ENCODE peak calls at places on chromosomes 16 and 17, in eight cellular contexts. One of them, this sample, is unnamed.

GRCh38 chr16:48369765-48370164 is 15.4 kb downstream of the SIAH1 start:
- DNase-seq in A549: no peak
- DNase-seq in iPS DF 6.9: no peak
- DNase-seq in cardiac fibroblast: no peak
- DNase-seq in astrocyte: no peak
- DNase-seq in adipocyte: no peak
- DNase-seq in BJ: no peak
- DNase-seq in K562: no peak
- DNase-seq in this sample: no peak

GRCh38 chr16:68496689-68497088 is 42.4 kb upstream of the ZFP90 start:
- DNase-seq in A549: no peak
- DNase-seq in iPS DF 6.9: no peak
- DNase-seq in cardiac fibroblast: no peak
- DNase-seq in astrocyte: no peak
- DNase-seq in adipocyte: no peak
- DNase-seq in BJ: no peak
- DNase-seq in K562: no peak
- DNase-seq in this sample: no peak

GRCh38 chr17:64779344-64780095 is 117.4 kb upstream of the SMURF2 start:
- DNase-seq in A549: no peak
- DNase-seq in iPS DF 6.9: no peak
- DNase-seq in cardiac fibroblast: no peak
- DNase-seq in astrocyte: no peak
- DNase-seq in adipocyte: no peak
- DNase-seq in BJ: no peak
- DNase-seq in K562: no peak
- DNase-seq in this sample: no peak

GRCh38 chr16:600781-601180 is 10.9 kb downstream of the RAB40C start:
- DNase-seq in A549: no peak
- DNase-seq in iPS DF 6.9: no peak
- DNase-seq in cardiac fibroblast: peak
- DNase-seq in astrocyte: no peak
- DNase-seq in adipocyte: peak
- DNase-seq in BJ: no peak
- DNase-seq in K562: no peak
- DNase-seq in this sample: no peak

GRCh38 chr16:67760831-67761230 is 41.7 kb upstream of the GFOD2 start:
- DNase-seq in A549: no peak
- DNase-seq in iPS DF 6.9: no peak
- DNase-seq in cardiac fibroblast: no peak
- DNase-seq in astrocyte: no peak
- DNase-seq in adipocyte: no peak
- DNase-seq in BJ: no peak
- DNase-seq in K562: no peak
- DNase-seq in this sample: no peak

GRCh38 chr16:4684763-4685162 is 8.6 kb upstream of the NUDT16L1 start:
- DNase-seq in A549: no peak
- DNase-seq in iPS DF 6.9: no peak
- DNase-seq in cardiac fibroblast: no peak
- DNase-seq in astrocyte: no peak
- DNase-seq in adipocyte: no peak
- DNase-seq in BJ: no peak
- DNase-seq in K562: no peak
- DNase-seq in this sample: no peak

GRCh38 chr17:28394717-28395116 is 11.3 kb downstream of the SLC46A1 start:
- DNase-seq in A549: no peak
- DNase-seq in iPS DF 6.9: no peak
- DNase-seq in cardiac fibroblast: peak
- DNase-seq in astrocyte: peak
- DNase-seq in adipocyte: peak
- DNase-seq in BJ: no peak
- DNase-seq in K562: no peak
- DNase-seq in this sample: peak

GRCh38 chr16:46620265-46621005 is 744 bp downstream of the SHCBP1 start:
- DNase-seq in A549: peak
- DNase-seq in iPS DF 6.9: no peak
- DNase-seq in cardiac fibroblast: peak
- DNase-seq in astrocyte: no peak
- DNase-seq in adipocyte: peak
- DNase-seq in BJ: no peak
- DNase-seq in K562: peak
- DNase-seq in this sample: no peak

GRCh38 chr16:5557966-5558365 is 460.4 kb upstream of the EEF2KMT start:
- DNase-seq in A549: no peak
- DNase-seq in iPS DF 6.9: no peak
- DNase-seq in cardiac fibroblast: no peak
- DNase-seq in astrocyte: no peak
- DNase-seq in adipocyte: no peak
- DNase-seq in BJ: no peak
- DNase-seq in K562: no peak
- DNase-seq in this sample: no peak

GRCh38 chr16:81198635-81199034 is 39.9 kb upstream of the BCO1 start:
- DNase-seq in A549: peak
- DNase-seq in iPS DF 6.9: no peak
- DNase-seq in cardiac fibroblast: peak
- DNase-seq in astrocyte: no peak
- DNase-seq in adipocyte: no peak
- DNase-seq in BJ: no peak
- DNase-seq in K562: peak
- DNase-seq in this sample: no peak

GRCh38 chr17:80219013-80219776 is 938 bp downstream of the SGSH start:
- DNase-seq in A549: peak
- DNase-seq in iPS DF 6.9: no peak
- DNase-seq in cardiac fibroblast: peak
- DNase-seq in astrocyte: peak
- DNase-seq in adipocyte: peak
- DNase-seq in BJ: peak
- DNase-seq in K562: peak
- DNase-seq in this sample: peak

GRCh38 chr17:20955437-20956323 is 87.1 kb downstream of the USP22 start:
- DNase-seq in A549: no peak
- DNase-seq in iPS DF 6.9: no peak
- DNase-seq in cardiac fibroblast: peak
- DNase-seq in astrocyte: peak
- DNase-seq in adipocyte: peak
- DNase-seq in BJ: peak
- DNase-seq in K562: no peak
- DNase-seq in this sample: no peak

GRCh38 chr17:19646788-19647696 is 1.5 kb upstream of the ALDH3A2 start:
- DNase-seq in A549: peak
- DNase-seq in iPS DF 6.9: no peak
- DNase-seq in cardiac fibroblast: peak
- DNase-seq in astrocyte: no peak
- DNase-seq in adipocyte: peak
- DNase-seq in BJ: no peak
- DNase-seq in K562: no peak
- DNase-seq in this sample: peak

GRCh38 chr16:9119795-9120194 is 28.4 kb downstream of the HAPSTR1 start:
- DNase-seq in A549: peak
- DNase-seq in iPS DF 6.9: no peak
- DNase-seq in cardiac fibroblast: peak
- DNase-seq in astrocyte: peak
- DNase-seq in adipocyte: peak
- DNase-seq in BJ: peak
- DNase-seq in K562: no peak
- DNase-seq in this sample: peak

GRCh38 chr16:86970726-86971125 is 346.5 kb downstream of the C16orf95 start:
- DNase-seq in A549: no peak
- DNase-seq in iPS DF 6.9: no peak
- DNase-seq in cardiac fibroblast: no peak
- DNase-seq in astrocyte: no peak
- DNase-seq in adipocyte: no peak
- DNase-seq in BJ: no peak
- DNase-seq in K562: no peak
- DNase-seq in this sample: no peak

GRCh38 chr16:54926166-54926838 is 4.4 kb upstream of the IRX5 start:
- DNase-seq in A549: no peak
- DNase-seq in iPS DF 6.9: no peak
- DNase-seq in cardiac fibroblast: peak
- DNase-seq in astrocyte: peak
- DNase-seq in adipocyte: peak
- DNase-seq in BJ: no peak
- DNase-seq in K562: no peak
- DNase-seq in this sample: peak

GRCh38 chr17:933168-934083 is 46.1 kb downstream of the NXN start:
- DNase-seq in A549: peak
- DNase-seq in iPS DF 6.9: no peak
- DNase-seq in cardiac fibroblast: peak
- DNase-seq in astrocyte: peak
- DNase-seq in adipocyte: peak
- DNase-seq in BJ: peak
- DNase-seq in K562: peak
- DNase-seq in this sample: peak

GRCh38 chr17:17824119-17824779 is 12.5 kb downstream of the SREBF1 start:
- DNase-seq in A549: peak
- DNase-seq in iPS DF 6.9: no peak
- DNase-seq in cardiac fibroblast: no peak
- DNase-seq in astrocyte: no peak
- DNase-seq in adipocyte: no peak
- DNase-seq in BJ: no peak
- DNase-seq in K562: no peak
- DNase-seq in this sample: no peak

GRCh38 chr16:70790815-70791214 is 10.1 kb downstream of the VAC14 start:
- DNase-seq in A549: no peak
- DNase-seq in iPS DF 6.9: no peak
- DNase-seq in cardiac fibroblast: no peak
- DNase-seq in astrocyte: no peak
- DNase-seq in adipocyte: no peak
- DNase-seq in BJ: no peak
- DNase-seq in K562: no peak
- DNase-seq in this sample: no peak

GRCh38 chr17:29592850-29593545 is at the start of gene ANKRD13B:
- DNase-seq in A549: peak
- DNase-seq in iPS DF 6.9: no peak
- DNase-seq in cardiac fibroblast: no peak
- DNase-seq in astrocyte: no peak
- DNase-seq in adipocyte: peak
- DNase-seq in BJ: no peak
- DNase-seq in K562: peak
- DNase-seq in this sample: no peak

GRCh38 chr17:41013181-41013580 is 4.3 kb upstream of the KRTAP3-1 start:
- DNase-seq in A549: no peak
- DNase-seq in iPS DF 6.9: no peak
- DNase-seq in cardiac fibroblast: peak
- DNase-seq in astrocyte: no peak
- DNase-seq in adipocyte: no peak
- DNase-seq in BJ: peak
- DNase-seq in K562: no peak
- DNase-seq in this sample: peak

GRCh38 chr17:13204607-13205237 is 186.9 kb upstream of the ELAC2 start:
- DNase-seq in A549: no peak
- DNase-seq in iPS DF 6.9: no peak
- DNase-seq in cardiac fibroblast: no peak
- DNase-seq in astrocyte: peak
- DNase-seq in adipocyte: no peak
- DNase-seq in BJ: no peak
- DNase-seq in K562: no peak
- DNase-seq in this sample: peak

GRCh38 chr16:29730649-29731048 is 15.1 kb downstream of the C16orf54 start:
- DNase-seq in A549: no peak
- DNase-seq in iPS DF 6.9: no peak
- DNase-seq in cardiac fibroblast: no peak
- DNase-seq in astrocyte: no peak
- DNase-seq in adipocyte: no peak
- DNase-seq in BJ: no peak
- DNase-seq in K562: no peak
- DNase-seq in this sample: no peak
- H3K4me3 ChIP-seq in A549: no peak
- H3K4me3 ChIP-seq in iPS DF 6.9: no peak
- H3K4me3 ChIP-seq in cardiac fibroblast: no peak
- H3K4me3 ChIP-seq in astrocyte: no peak
- H3K4me3 ChIP-seq in adipocyte: no peak
- H3K4me3 ChIP-seq in BJ: no peak
- H3K4me3 ChIP-seq in K562: no peak
- H3K4me3 ChIP-seq in this sample: no peak

DNA sequence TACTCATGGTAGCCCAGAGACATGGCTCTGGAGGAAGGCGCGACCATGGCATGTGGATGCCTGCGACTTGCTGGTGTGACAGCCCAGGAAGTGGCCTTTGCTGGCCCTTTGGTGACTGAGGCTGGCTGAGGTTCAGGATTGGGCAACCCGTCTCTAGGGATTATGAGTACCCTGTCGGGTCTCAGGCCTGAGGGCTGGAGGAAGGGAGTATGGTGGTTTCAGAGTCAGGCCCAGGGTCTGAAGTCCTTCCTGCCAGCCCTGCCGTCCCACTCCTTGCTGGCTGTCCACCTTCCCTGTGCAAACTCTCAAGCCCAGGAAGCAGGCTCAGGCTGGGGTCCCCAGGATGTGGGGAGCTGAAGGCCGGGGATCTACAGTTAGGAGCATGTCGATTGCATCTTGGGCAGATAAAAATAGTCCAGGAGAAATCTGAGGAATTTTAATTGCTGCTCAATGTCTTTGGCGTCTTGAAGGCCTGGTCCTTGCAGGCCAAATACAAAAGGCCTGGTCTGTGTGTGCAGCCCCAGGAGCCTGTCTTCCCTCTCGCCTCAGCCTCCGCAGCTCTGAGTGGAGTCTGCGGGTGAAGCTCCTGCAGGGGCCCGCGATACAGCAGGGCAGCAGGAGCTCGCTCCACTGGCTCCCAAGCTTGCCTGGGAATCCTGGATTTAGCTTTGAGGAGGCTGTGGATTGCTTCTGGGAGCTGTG is 52.5 kb downstream of the NKD1 start:
- DNase-seq in A549: no peak
- DNase-seq in iPS DF 6.9: no peak
- DNase-seq in cardiac fibroblast: no peak
- DNase-seq in astrocyte: no peak
- DNase-seq in adipocyte: no peak
- DNase-seq in BJ: no peak
- DNase-seq in K562: no peak
- DNase-seq in this sample: peak
- H3K4me3 ChIP-seq in A549: no peak
- H3K4me3 ChIP-seq in iPS DF 6.9: no peak
- H3K4me3 ChIP-seq in cardiac fibroblast: no peak
- H3K4me3 ChIP-seq in astrocyte: no peak
- H3K4me3 ChIP-seq in adipocyte: no peak
- H3K4me3 ChIP-seq in BJ: no peak
- H3K4me3 ChIP-seq in K562: no peak
- H3K4me3 ChIP-seq in this sample: no peak

GRCh38 chr17:8963017-8963416 is 2.5 kb downstream of the PIK3R5 start:
- DNase-seq in A549: no peak
- DNase-seq in iPS DF 6.9: no peak
- DNase-seq in cardiac fibroblast: no peak
- DNase-seq in astrocyte: no peak
- DNase-seq in adipocyte: no peak
- DNase-seq in BJ: no peak
- DNase-seq in K562: no peak
- DNase-seq in this sample: no peak
- H3K4me3 ChIP-seq in A549: no peak
- H3K4me3 ChIP-seq in iPS DF 6.9: no peak
- H3K4me3 ChIP-seq in cardiac fibroblast: no peak
- H3K4me3 ChIP-seq in astrocyte: no peak
- H3K4me3 ChIP-seq in adipocyte: no peak
- H3K4me3 ChIP-seq in BJ: no peak
- H3K4me3 ChIP-seq in K562: no peak
- H3K4me3 ChIP-seq in this sample: no peak

DNA sequence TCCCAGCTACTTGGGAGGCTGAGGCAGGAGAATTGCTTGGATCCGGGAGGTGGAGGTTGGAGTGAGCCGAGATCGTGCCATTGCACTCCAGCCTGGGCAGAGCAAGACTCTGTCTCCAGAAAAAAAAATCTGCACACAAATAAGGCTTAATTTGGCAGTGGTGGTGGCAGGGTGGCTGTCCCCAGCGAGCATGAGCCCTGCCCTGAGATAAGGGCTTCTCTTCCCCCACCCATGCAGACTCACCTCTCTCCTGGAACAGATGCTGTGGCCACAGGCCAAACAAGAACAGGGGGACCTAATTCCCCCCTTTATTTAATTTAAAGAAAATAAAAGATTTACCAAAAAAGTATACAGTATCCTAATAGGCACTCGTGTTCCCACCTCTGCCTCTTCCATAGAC is 157.2 kb downstream of the RAB11FIP4 start:
- DNase-seq in A549: no peak
- DNase-seq in iPS DF 6.9: no peak
- DNase-seq in cardiac fibroblast: no peak
- DNase-seq in astrocyte: no peak
- DNase-seq in adipocyte: no peak
- DNase-seq in BJ: no peak
- DNase-seq in K562: peak
- DNase-seq in this sample: no peak
- H3K4me3 ChIP-seq in A549: peak
- H3K4me3 ChIP-seq in iPS DF 6.9: peak
- H3K4me3 ChIP-seq in cardiac fibroblast: peak
- H3K4me3 ChIP-seq in astrocyte: peak
- H3K4me3 ChIP-seq in adipocyte: peak
- H3K4me3 ChIP-seq in BJ: peak
- H3K4me3 ChIP-seq in K562: peak
- H3K4me3 ChIP-seq in this sample: peak